ENCODE peak calls at places on chromosome 4, in nine cellular contexts. D is tibial nerve, S is GM12878, W is suprapubic skin, G is stomach, F is K562, I is A549, Z is transverse colon, P is esophagus muscularis mucosa. E is an unnamed sample.

GRCh38 chr4:123659759-123660158 is 263.2 kb downstream of the SPRY1 start:
- DNase-seq in D (no peak), S (no peak), W (no peak), G (no peak), F (no peak), I (peak; percentile 12), Z (no peak), P (no peak), E (no peak)

GRCh38 chr4:79935264-79935663 is 137.8 kb downstream of the ANTXR2 start:
- DNase-seq in D (no peak), S (no peak), W (no peak), G (no peak), F (no peak), I (no peak), Z (no peak), P (no peak), E (no peak)

GRCh38 chr4:55311792-55312490 is 34.1 kb upstream of the SRD5A3 start:
- DNase-seq in D (peak; percentile 25), S (no peak), W (no peak), G (no peak), F (peak; percentile 28), I (no peak), Z (no peak), P (no peak), E (no peak)

GRCh38 chr4:53076335-53076958 is 214.3 kb downstream of the RASL11B start:
- DNase-seq in D (no peak), S (no peak), W (no peak), G (no peak), F (no peak), I (no peak), Z (no peak), P (no peak), E (no peak)

GRCh38 chr4:103754844-103755243 is 35.1 kb upstream of the TACR3 start:
- DNase-seq in D (no peak), S (no peak), W (no peak), G (peak; percentile 36), F (no peak), I (peak; percentile 21), Z (peak; percentile 77), P (no peak), E (no peak)

GRCh38 chr4:72505314-72505744 is 63.7 kb downstream of the ADAMTS3 start:
- DNase-seq in D (no peak), S (no peak), W (peak; percentile 44), G (no peak), F (peak; percentile 57), I (peak; percentile 23), Z (no peak), P (no peak), E (peak; percentile 19)

GRCh38 chr4:31246856-31247255 is 526.7 kb downstream of the PCDH7 start:
- DNase-seq in D (no peak), S (no peak), W (no peak), G (no peak), F (no peak), I (no peak), Z (no peak), P (no peak), E (no peak)

GRCh38 chr4:76589402-76589801 is 154.4 kb downstream of the SHROOM3 start:
- DNase-seq in D (no peak), S (no peak), W (no peak), G (no peak), F (no peak), I (peak; percentile 31), Z (peak; percentile 51), P (no peak), E (no peak)

GRCh38 chr4:76447326-76447954 is 12.4 kb downstream of the SHROOM3 start:
- DNase-seq in D (no peak), S (no peak), W (no peak), G (no peak), F (no peak), I (no peak), Z (no peak), P (no peak), E (no peak)

GRCh38 chr4:112532267-112532666 is 16.3 kb upstream of the NEUROG2 start:
- DNase-seq in D (no peak), S (no peak), W (no peak), G (no peak), F (no peak), I (no peak), Z (no peak), P (no peak), E (no peak)

GRCh38 chr4:17284323-17285175 is 227.3 kb downstream of the QDPR start:
- DNase-seq in D (no peak), S (no peak), W (no peak), G (no peak), F (no peak), I (no peak), Z (no peak), P (peak; percentile 79), E (no peak)

GRCh38 chr4:147198411-147199051 is 252.9 kb upstream of the TTC29 start:
- DNase-seq in D (no peak), S (no peak), W (no peak), G (no peak), F (no peak), I (no peak), Z (no peak), P (no peak), E (no peak)

GRCh38 chr4:472881-473574 is 25.9 kb downstream of the ZNF721 start:
- DNase-seq in D (no peak), S (no peak), W (no peak), G (no peak), F (peak; percentile 34), I (peak; percentile 20), Z (no peak), P (no peak), E (no peak)

GRCh38 chr4:1466034-1466960 is 60.1 kb upstream of the NKX1-1 start:
- DNase-seq in D (no peak), S (no peak), W (no peak), G (no peak), F (no peak), I (no peak), Z (no peak), P (no peak), E (no peak)

GRCh38 chr4:23006756-23007155 is 314.0 kb downstream of the GBA3 start:
- DNase-seq in D (no peak), S (no peak), W (no peak), G (no peak), F (no peak), I (no peak), Z (no peak), P (no peak), E (no peak)

GRCh38 chr4:115222061-115222460 is 108.6 kb upstream of the NDST4 start:
- DNase-seq in D (no peak), S (no peak), W (no peak), G (no peak), F (no peak), I (no peak), Z (no peak), P (no peak), E (no peak)

GRCh38 chr4:74267998-74268606 is 40.2 kb upstream of the EPGN start:
- DNase-seq in D (no peak), S (no peak), W (no peak), G (no peak), F (no peak), I (no peak), Z (no peak), P (no peak), E (no peak)

GRCh38 chr4:153082322-153083301 is 121.6 kb upstream of the TRIM2 start:
- DNase-seq in D (no peak), S (no peak), W (no peak), G (no peak), F (no peak), I (no peak), Z (no peak), P (no peak), E (no peak)
- H3K4me1 ChIP-seq in D (peaks cover 33% of the 10 kb centered on the region), S (no peaks in the 10 kb centered on the region), W (peaks cover 31% of the 10 kb centered on the region), G (peaks cover 13% of the 10 kb centered on the region), F (no peaks in the 10 kb centered on the region), I (peaks cover 3% of the 10 kb centered on the region), Z (no peaks in the 10 kb centered on the region), P (peaks cover 5% of the 10 kb centered on the region), E (no peaks in the 10 kb centered on the region)

GRCh38 chr4:8582016-8582415 is 1.8 kb downstream of the GPR78 start:
- DNase-seq in D (no peak), S (no peak), W (no peak), G (no peak), F (no peak), I (no peak), Z (no peak), P (no peak), E (no peak)
- TF ChIP-seq POLR2A in D (no peak), S (no peak), W (no peak), G (no peak), F (no peak), I (no peak), Z (no peak), P (no peak), E (no peak)

DNA sequence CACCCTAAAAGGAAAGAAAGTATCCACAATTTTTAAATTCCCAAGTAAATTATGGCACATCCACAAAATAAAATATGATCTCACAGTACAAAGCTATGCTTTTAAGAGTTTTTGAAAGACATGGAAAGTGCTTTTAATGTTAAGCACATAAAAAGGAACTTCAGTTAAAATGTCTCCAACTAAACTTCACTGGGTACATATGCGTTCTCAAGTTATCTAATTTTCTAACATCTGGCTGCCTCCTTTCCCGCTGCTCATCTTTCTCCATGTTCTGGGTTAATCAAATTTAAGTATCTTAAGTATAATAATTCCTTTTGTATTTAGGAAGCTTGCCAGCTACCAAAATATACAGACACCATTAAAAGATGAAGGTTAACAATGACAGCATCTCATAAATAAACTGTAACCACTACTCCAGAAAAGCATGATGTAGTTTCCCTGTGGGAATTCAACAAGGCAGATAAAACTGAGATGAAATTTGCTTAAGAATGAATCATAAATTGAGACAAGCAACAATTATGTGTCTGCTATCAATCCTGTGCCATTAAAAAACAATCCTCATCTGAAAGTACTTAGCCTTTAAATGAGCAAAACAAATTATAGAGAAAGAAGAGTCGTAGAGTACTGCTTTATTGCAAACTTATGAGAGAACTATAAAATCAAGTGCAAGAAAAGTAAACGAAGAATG is 25.1 kb downstream of the PRSS12 start:
- DNase-seq in D (no peak), S (no peak), W (no peak), G (no peak), F (no peak), I (no peak), Z (no peak), P (no peak), E (no peak)
- TF ChIP-seq EP300 in D (no peak), S (no peak), W (no peak), G (no peak), F (no peak), I (no peak), Z (no peak), P (no peak), E (no peak)

GRCh38 chr4:82431026-82431745 is 796 bp downstream of the ENOPH1 start:
- DNase-seq in D (no peak), S (no peak), W (peak; percentile 74), G (peak; percentile 54), F (peak; percentile 21), I (peak; percentile 24), Z (peak; percentile 64), P (no peak), E (peak; percentile 51)

GRCh38 chr4:82430193-82431025 is at the start of the genes ENOPH1 and HNRNPDL:
- DNase-seq in D (peak; percentile 95), S (peak; percentile 84), W (peak; percentile 97), G (peak; percentile 96), F (peak; percentile 99), I (peak; percentile 95), Z (peak; percentile 96), P (peak; percentile 98), E (peak; percentile 97)

GRCh38 chr4:82431831-82432230 is 1.4 kb downstream of the ENOPH1 start:
- DNase-seq in D (no peak), S (no peak), W (no peak), G (no peak), F (no peak), I (no peak), Z (no peak), P (no peak), E (no peak)

GRCh38 chr4:82433791-82434190 is 3.4 kb downstream of the ENOPH1 start:
- DNase-seq in D (no peak), S (no peak), W (no peak), G (no peak), F (no peak), I (no peak), Z (no peak), P (no peak), E (no peak)

GRCh38 chr4:82432596-82432995 is 2.2 kb downstream of the ENOPH1 start:
- DNase-seq in D (no peak), S (no peak), W (no peak), G (no peak), F (peak; percentile 37), I (no peak), Z (no peak), P (no peak), E (no peak)
- H3K4me1 ChIP-seq in D (peaks cover 18% of the 10 kb centered on the region), S (no peaks in the 10 kb centered on the region), W (peaks cover 37% of the 10 kb centered on the region), G (peaks cover 28% of the 10 kb centered on the region), F (peaks cover 26% of the 10 kb centered on the region), I (peaks cover 15% of the 10 kb centered on the region), Z (peaks cover 19% of the 10 kb centered on the region), P (peaks cover 11% of the 10 kb centered on the region), E (peaks cover 3% of the 10 kb centered on the region)

E was measured in ovary.